ENCODE peak calls at places on chromosomes 5 and 9, in ten cellular contexts. One of them, this sample, is unnamed.

GRCh38 chr9:131696163-131696439 is 43.8 kb downstream of the RAPGEF1 start:
- DNase-seq in heart right ventricle: no peak
- DNase-seq in lung: no peak
- DNase-seq in RWPE2: no peak
- DNase-seq in heart left ventricle: no peak
- DNase-seq in stomach: no peak
- DNase-seq in HCT116: no peak
- DNase-seq in gastrocnemius medialis: no peak
- DNase-seq in uterus: no peak
- DNase-seq in transverse colon: no peak
- DNase-seq in this sample: no peak

GRCh38 chr5:179246227-179246626 is 99.0 kb downstream of the ADAMTS2 start:
- DNase-seq in heart right ventricle: no peak
- DNase-seq in lung: no peak
- DNase-seq in RWPE2: no peak
- DNase-seq in heart left ventricle: no peak
- DNase-seq in stomach: no peak
- DNase-seq in HCT116: no peak
- DNase-seq in gastrocnemius medialis: no peak
- DNase-seq in uterus: no peak
- DNase-seq in transverse colon: no peak
- DNase-seq in this sample: no peak

GRCh38 chr9:29875522-29875921 is 2302.2 kb upstream of the C9orf72 start:
- DNase-seq in heart right ventricle: no peak
- DNase-seq in lung: no peak
- DNase-seq in RWPE2: no peak
- DNase-seq in heart left ventricle: no peak
- DNase-seq in stomach: no peak
- DNase-seq in HCT116: no peak
- DNase-seq in gastrocnemius medialis: no peak
- DNase-seq in uterus: no peak
- DNase-seq in transverse colon: no peak
- DNase-seq in this sample: no peak

GRCh38 chr5:14913141-14913540 is 41.6 kb upstream of the ANKH start:
- DNase-seq in heart right ventricle: no peak
- DNase-seq in lung: no peak
- DNase-seq in RWPE2: no peak
- DNase-seq in heart left ventricle: no peak
- DNase-seq in stomach: no peak
- DNase-seq in HCT116: no peak
- DNase-seq in gastrocnemius medialis: no peak
- DNase-seq in uterus: no peak
- DNase-seq in transverse colon: no peak
- DNase-seq in this sample: no peak

GRCh38 chr9:21591221-21592062 is 109.3 kb upstream of the IFNE start:
- DNase-seq in heart right ventricle: no peak
- DNase-seq in lung: peak; percentile 33
- DNase-seq in RWPE2: peak; percentile 93
- DNase-seq in heart left ventricle: no peak
- DNase-seq in stomach: peak; percentile 62
- DNase-seq in HCT116: peak; percentile 94
- DNase-seq in gastrocnemius medialis: peak; percentile 50
- DNase-seq in uterus: peak; percentile 23
- DNase-seq in transverse colon: peak; percentile 15
- DNase-seq in this sample: peak; percentile 65

GRCh38 chr5:154092356-154092755 is 53.6 kb downstream of the MFAP3 start:
- DNase-seq in heart right ventricle: no peak
- DNase-seq in lung: no peak
- DNase-seq in RWPE2: no peak
- DNase-seq in heart left ventricle: no peak
- DNase-seq in stomach: no peak
- DNase-seq in HCT116: no peak
- DNase-seq in gastrocnemius medialis: no peak
- DNase-seq in uterus: no peak
- DNase-seq in transverse colon: no peak
- DNase-seq in this sample: no peak

GRCh38 chr5:74492230-74492629 is 148.3 kb downstream of the ENC1 start:
- DNase-seq in heart right ventricle: no peak
- DNase-seq in lung: no peak
- DNase-seq in RWPE2: no peak
- DNase-seq in heart left ventricle: no peak
- DNase-seq in stomach: no peak
- DNase-seq in HCT116: no peak
- DNase-seq in gastrocnemius medialis: no peak
- DNase-seq in uterus: no peak
- DNase-seq in transverse colon: no peak
- DNase-seq in this sample: no peak

GRCh38 chr9:14218253-14218652 is 95.7 kb downstream of the NFIB start:
- DNase-seq in heart right ventricle: no peak
- DNase-seq in lung: no peak
- DNase-seq in RWPE2: no peak
- DNase-seq in heart left ventricle: no peak
- DNase-seq in stomach: no peak
- DNase-seq in HCT116: no peak
- DNase-seq in gastrocnemius medialis: no peak
- DNase-seq in uterus: no peak
- DNase-seq in transverse colon: no peak
- DNase-seq in this sample: no peak

GRCh38 chr9:122029898-122030297 is 63.2 kb downstream of the TTLL11 start:
- DNase-seq in heart right ventricle: no peak
- DNase-seq in lung: no peak
- DNase-seq in RWPE2: no peak
- DNase-seq in heart left ventricle: no peak
- DNase-seq in stomach: no peak
- DNase-seq in HCT116: no peak
- DNase-seq in gastrocnemius medialis: no peak
- DNase-seq in uterus: no peak
- DNase-seq in transverse colon: no peak
- DNase-seq in this sample: no peak

GRCh38 chr5:143733635-143734341 is 78.2 kb upstream of the HMHB1 start:
- DNase-seq in heart right ventricle: no peak
- DNase-seq in lung: no peak
- DNase-seq in RWPE2: no peak
- DNase-seq in heart left ventricle: peak; percentile 20
- DNase-seq in stomach: no peak
- DNase-seq in HCT116: no peak
- DNase-seq in gastrocnemius medialis: no peak
- DNase-seq in uterus: no peak
- DNase-seq in transverse colon: no peak
- DNase-seq in this sample: no peak

GRCh38 chr9:72718503-72718902 is 197.1 kb downstream of the TMC1 start:
- DNase-seq in heart right ventricle: no peak
- DNase-seq in lung: no peak
- DNase-seq in RWPE2: no peak
- DNase-seq in heart left ventricle: no peak
- DNase-seq in stomach: no peak
- DNase-seq in HCT116: no peak
- DNase-seq in gastrocnemius medialis: no peak
- DNase-seq in uterus: no peak
- DNase-seq in transverse colon: no peak
- DNase-seq in this sample: no peak
- TF ChIP-seq CTCF in heart right ventricle: no peak
- TF ChIP-seq CTCF in lung: no peak
- TF ChIP-seq CTCF in RWPE2: no peak
- TF ChIP-seq CTCF in heart left ventricle: no peak
- TF ChIP-seq CTCF in stomach: no peak
- TF ChIP-seq CTCF in HCT116: no peak
- TF ChIP-seq CTCF in gastrocnemius medialis: no peak
- TF ChIP-seq CTCF in uterus: no peak
- TF ChIP-seq CTCF in transverse colon: no peak
- TF ChIP-seq CTCF in this sample: no peak

DNA sequence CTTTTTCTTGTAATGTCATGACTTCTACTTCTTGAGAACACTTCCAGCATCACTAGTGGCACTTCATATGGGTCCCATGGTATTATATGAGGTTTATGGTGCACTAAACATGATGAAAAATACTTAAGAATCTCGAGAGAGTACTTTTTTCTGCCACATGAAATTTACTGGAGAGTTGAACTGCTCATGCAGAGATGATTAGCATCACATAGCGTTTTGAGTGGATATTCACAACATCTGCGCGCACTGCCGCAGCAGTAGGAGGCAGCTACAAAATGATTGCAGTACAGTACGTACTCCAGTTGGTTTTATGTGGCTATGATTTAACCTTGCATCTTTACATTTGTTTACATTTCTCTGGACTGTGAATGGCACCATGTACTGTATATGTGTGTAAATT is 14.6 kb downstream of the RAD1 start:
- DNase-seq in heart right ventricle: no peak
- DNase-seq in lung: no peak
- DNase-seq in RWPE2: no peak
- DNase-seq in heart left ventricle: no peak
- DNase-seq in stomach: no peak
- DNase-seq in HCT116: no peak
- DNase-seq in gastrocnemius medialis: no peak
- DNase-seq in uterus: no peak
- DNase-seq in transverse colon: no peak
- DNase-seq in this sample: no peak
- H3K4me3 ChIP-seq in heart right ventricle: no peak overlapping the region
- H3K4me3 ChIP-seq in lung: no peak overlapping the region
- H3K4me3 ChIP-seq in RWPE2: no peak overlapping the region
- H3K4me3 ChIP-seq in heart left ventricle: no peak overlapping the region
- H3K4me3 ChIP-seq in stomach: no peak overlapping the region
- H3K4me3 ChIP-seq in HCT116: no peak overlapping the region
- H3K4me3 ChIP-seq in gastrocnemius medialis: no peak overlapping the region
- H3K4me3 ChIP-seq in uterus: no peak overlapping the region
- H3K4me3 ChIP-seq in transverse colon: no peak overlapping the region
- H3K4me3 ChIP-seq in this sample: no peak overlapping the region

DNA sequence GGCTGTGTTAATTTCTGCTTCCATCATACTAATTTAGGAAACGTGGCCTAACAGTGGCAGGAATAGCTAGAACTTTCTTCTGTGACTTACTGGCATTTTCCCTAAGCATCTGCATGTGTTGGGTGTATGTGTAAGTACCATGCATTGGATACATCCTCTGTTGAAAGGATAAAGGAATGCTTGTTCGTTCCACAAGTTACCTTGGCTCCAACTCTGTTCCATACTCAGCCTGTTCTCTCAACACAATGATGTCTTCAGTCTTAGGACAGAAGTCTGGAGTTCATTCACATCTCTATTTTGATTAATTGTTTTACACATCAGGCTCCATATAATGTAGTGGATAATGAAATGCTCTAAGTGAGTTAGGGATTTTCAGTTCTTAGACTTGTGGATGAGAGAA is 190.1 kb upstream of the DMRT1 start:
- DNase-seq in heart right ventricle: no peak
- DNase-seq in lung: no peak
- DNase-seq in RWPE2: no peak
- DNase-seq in heart left ventricle: no peak
- DNase-seq in stomach: no peak
- DNase-seq in HCT116: no peak
- DNase-seq in gastrocnemius medialis: no peak
- DNase-seq in uterus: no peak
- DNase-seq in transverse colon: no peak
- DNase-seq in this sample: no peak
- H3K4me1 ChIP-seq in heart right ventricle: no peaks in the 10 kb centered on the region
- H3K4me1 ChIP-seq in lung: peaks cover 10% of the 10 kb centered on the region
- H3K4me1 ChIP-seq in RWPE2: peaks cover 18% of the 10 kb centered on the region
- H3K4me1 ChIP-seq in heart left ventricle: peaks cover 69% of the 10 kb centered on the region
- H3K4me1 ChIP-seq in stomach: peaks cover 15% of the 10 kb centered on the region
- H3K4me1 ChIP-seq in HCT116: no peaks in the 10 kb centered on the region
- H3K4me1 ChIP-seq in gastrocnemius medialis: peaks cover 56% of the 10 kb centered on the region
- H3K4me1 ChIP-seq in uterus: no peaks in the 10 kb centered on the region
- H3K4me1 ChIP-seq in transverse colon: peaks cover 8% of the 10 kb centered on the region
- H3K4me1 ChIP-seq in this sample: no peaks in the 10 kb centered on the region

DNA sequence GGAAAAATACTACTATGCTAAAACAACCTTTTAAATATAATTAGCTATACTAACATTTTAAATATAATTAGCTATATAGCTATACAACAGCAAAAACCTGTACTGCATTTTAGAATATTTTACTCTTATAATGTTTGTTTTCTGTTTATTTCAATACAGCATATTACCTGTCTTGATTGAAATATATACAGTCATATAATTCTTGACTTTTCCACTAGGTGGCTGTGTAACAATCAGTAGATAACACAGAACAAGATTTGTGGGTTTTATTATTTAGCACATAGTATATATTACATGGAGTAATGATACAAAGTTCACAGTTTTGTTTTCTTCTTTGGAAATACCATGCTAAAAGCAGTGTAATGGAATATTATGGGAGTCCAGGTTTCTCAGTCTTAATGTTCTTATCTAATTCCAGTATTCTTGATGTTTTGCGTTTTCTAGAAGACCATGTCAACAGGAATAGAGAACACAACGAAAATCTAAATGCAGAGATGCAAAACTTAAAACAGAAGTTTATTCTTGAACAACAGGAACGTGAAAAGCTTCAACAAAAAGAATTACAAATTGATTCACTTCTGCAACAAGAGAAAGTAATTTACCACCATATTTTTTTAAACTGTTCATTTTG is 13.3 kb downstream of the HMMR start:
- DNase-seq in heart right ventricle: no peak
- DNase-seq in lung: no peak
- DNase-seq in RWPE2: no peak
- DNase-seq in heart left ventricle: no peak
- DNase-seq in stomach: no peak
- DNase-seq in HCT116: no peak
- DNase-seq in gastrocnemius medialis: no peak
- DNase-seq in uterus: no peak
- DNase-seq in transverse colon: no peak
- DNase-seq in this sample: no peak
- TF ChIP-seq CTCF in heart right ventricle: no peak
- TF ChIP-seq CTCF in lung: no peak
- TF ChIP-seq CTCF in RWPE2: peak; percentile 84
- TF ChIP-seq CTCF in heart left ventricle: peak; percentile 16
- TF ChIP-seq CTCF in stomach: peak; percentile 41
- TF ChIP-seq CTCF in HCT116: peak; percentile 16
- TF ChIP-seq CTCF in gastrocnemius medialis: peak; percentile 35
- TF ChIP-seq CTCF in uterus: no peak
- TF ChIP-seq CTCF in transverse colon: peak; percentile 55
- TF ChIP-seq CTCF in this sample: no peak